ENCODE peak calls at places on chromosomes 16 and 17, in five cellular contexts. F, W, X, T and Y are unnamed samples. For H3K27me3, the result is how much of the 10 kb centered on the place peaks cover.

GRCh38 chr17:45942284-45942683 is 47.9 kb downstream of the MAPT start:
- DNase-seq in F (peak), W (peak), X (peak), T (peak), Y (peak)

GRCh38 chr17:40448213-40448638 is 5.0 kb downstream of the IGFBP4 start:
- DNase-seq in F (no peak), W (no peak), X (peak), T (peak), Y (no peak)

GRCh38 chr17:48728232-48729231 is at the start of gene HOXB13:
- DNase-seq in F (peak), W (no peak), X (no peak), T (no peak), Y (no peak)

GRCh38 chr17:78409191-78409621 is 30.8 kb downstream of the PGS1 start:
- DNase-seq in F (peak), W (no peak), X (no peak), T (no peak), Y (peak)

GRCh38 chr17:66904760-66905637 is 59.5 kb upstream of the CACNG4 start:
- DNase-seq in F (peak), W (no peak), X (peak), T (no peak), Y (peak)

GRCh38 chr17:144936-145670 is 7.7 kb downstream of the SCGB1C2 start:
- DNase-seq in F (peak), W (peak), X (no peak), T (no peak), Y (no peak)

GRCh38 chr17:41785876-41786226 is 660 bp downstream of the JUP start:
- DNase-seq in F (peak), W (peak), X (no peak), T (peak), Y (peak)

GRCh38 chr16:49292413-49292812 is 10.8 kb upstream of the CBLN1 start:
- DNase-seq in F (no peak), W (no peak), X (no peak), T (no peak), Y (no peak)

GRCh38 chr17:40311575-40311974 is 2.6 kb downstream of the RARA start:
- DNase-seq in F (peak), W (peak), X (peak), T (peak), Y (peak)

GRCh38 chr17:13776027-13776551 is 174.4 kb upstream of the HS3ST3A1 start:
- DNase-seq in F (no peak), W (no peak), X (peak), T (no peak), Y (no peak)

GRCh38 chr16:11651796-11652195 is 16.5 kb upstream of the SNN start:
- DNase-seq in F (no peak), W (no peak), X (no peak), T (no peak), Y (no peak)

GRCh38 chr16:17483266-17483864 is 12.6 kb upstream of the XYLT1 start:
- DNase-seq in F (no peak), W (no peak), X (no peak), T (peak), Y (no peak)

GRCh38 chr17:78294776-78295175 is 63.3 kb downstream of the TMEM235 start:
- DNase-seq in F (no peak), W (no peak), X (no peak), T (no peak), Y (no peak)

GRCh38 chr17:15194859-15195277 is 70.3 kb downstream of the PMP22 start:
- DNase-seq in F (no peak), W (no peak), X (no peak), T (no peak), Y (no peak)

GRCh38 chr17:61420745-61421398 is 21.2 kb downstream of the TBX2 start:
- DNase-seq in F (no peak), W (no peak), X (no peak), T (no peak), Y (no peak)

GRCh38 chr17:74524751-74525725 is 6.2 kb downstream of the CD300LB start:
- DNase-seq in F (peak), W (peak), X (no peak), T (no peak), Y (no peak)

GRCh38 chr16:55647343-55647742 is 8.4 kb upstream of the SLC6A2 start:
- DNase-seq in F (no peak), W (no peak), X (no peak), T (no peak), Y (no peak)

GRCh38 chr17:9768381-9768934 is 22.9 kb downstream of the DHRS7C start:
- DNase-seq in F (no peak), W (peak), X (no peak), T (no peak), Y (no peak)

GRCh38 chr17:17569691-17570090 is 21.8 kb downstream of the PEMT start:
- DNase-seq in F (no peak), W (no peak), X (peak), T (no peak), Y (peak)

GRCh38 chr17:11486726-11487310 is 111.5 kb upstream of the DNAH9 start:
- DNase-seq in F (no peak), W (no peak), X (no peak), T (no peak), Y (no peak)

GRCh38 chr17:1512351-1512750 is 4.1 kb downstream of the INPP5K start:
- DNase-seq in F (no peak), W (no peak), X (no peak), T (no peak), Y (no peak)

GRCh38 chr16:81551141-81551808 is 106.7 kb downstream of the CMIP start:
- DNase-seq in F (no peak), W (no peak), X (no peak), T (no peak), Y (no peak)

DNA sequence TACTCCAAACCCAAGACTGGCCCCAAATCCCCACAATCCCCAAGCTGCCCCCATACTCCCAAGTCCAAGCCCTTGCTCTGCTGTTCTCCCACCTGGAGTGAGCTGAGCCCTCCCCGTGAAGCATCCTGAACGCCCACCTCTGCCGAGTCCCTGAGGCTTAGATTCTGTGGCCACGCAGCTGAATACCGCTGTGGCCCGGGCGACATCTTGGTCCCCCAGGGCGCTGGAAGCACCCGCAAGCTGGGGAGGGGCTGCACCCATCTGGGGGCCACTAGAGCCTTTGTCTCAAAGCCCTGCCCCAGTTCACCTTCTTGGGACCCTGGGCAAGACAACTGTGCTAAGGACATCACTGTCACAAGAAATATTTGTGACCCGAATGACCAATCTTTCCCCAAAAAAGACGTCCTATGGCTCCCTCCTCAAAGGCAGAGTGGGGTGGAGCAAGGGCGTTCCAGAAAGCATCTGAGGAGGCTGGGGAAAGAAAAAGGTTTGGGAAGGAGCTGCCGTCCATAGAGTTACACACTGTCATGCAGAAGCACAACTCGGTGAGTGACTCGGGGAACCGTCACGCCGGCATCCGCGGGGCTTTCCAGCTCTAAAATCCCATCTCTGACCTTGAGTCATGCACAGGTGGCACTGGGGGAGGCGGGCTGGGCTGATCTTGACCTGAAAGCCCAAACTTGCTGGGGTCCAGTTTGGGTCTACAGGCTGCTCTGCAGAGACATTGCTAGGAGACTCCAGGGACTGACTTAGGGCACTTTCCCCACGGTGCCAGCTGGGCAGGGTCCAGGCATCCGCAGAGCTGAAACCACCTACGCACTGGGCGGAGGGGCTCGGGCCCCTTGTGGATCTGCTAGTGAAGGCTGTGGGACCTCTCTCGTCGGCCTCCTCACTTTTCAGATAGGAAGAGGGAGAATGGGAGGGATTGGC is 6.6 kb downstream of the PTX4 start:
- DNase-seq in F (no peak), W (no peak), X (no peak), T (no peak), Y (no peak)
- H3K27me3 ChIP-seq in F (under half), W (under half), X (under half), T (under half), Y (under half)

DNA sequence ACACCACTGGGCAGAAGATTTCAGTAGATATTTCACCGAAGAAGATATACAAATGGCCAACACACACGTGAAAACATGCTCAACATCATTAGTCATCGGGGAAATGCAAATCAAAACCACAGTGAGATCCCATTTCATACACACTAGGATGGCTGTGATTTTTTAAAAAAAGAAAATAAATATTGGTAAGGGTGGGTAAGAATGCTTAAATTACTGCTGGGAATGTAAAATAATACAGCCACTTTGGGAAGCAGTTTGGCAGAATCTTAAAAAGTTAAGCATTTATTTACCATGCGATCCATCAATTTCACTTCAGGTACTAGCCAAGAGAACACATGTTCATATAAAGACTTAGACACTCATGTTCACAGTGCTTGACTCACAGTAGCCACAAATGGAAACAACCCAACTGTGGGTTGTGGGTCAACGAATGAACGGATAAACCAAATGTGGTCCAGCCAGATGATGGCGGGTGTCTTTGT is 6.5 kb upstream of the C16orf74 start:
- DNase-seq in F (no peak), W (no peak), X (no peak), T (no peak), Y (no peak)
- TF ChIP-seq POLR2A in F (no peak), W (no peak), X (no peak), T (no peak), Y (no peak)

GRCh38 chr17:79928502-79929256 is 89.4 kb upstream of the CBX4 start:
- DNase-seq in F (no peak), W (no peak), X (no peak), T (no peak), Y (no peak)
- H3K27me3 ChIP-seq in F (under half), W (half or more), X (under half), T (under half), Y (under half)

GRCh38 chr17:81834831-81835267 is at the start of gene PPP1R27:
- DNase-seq in F (no peak), W (no peak), X (no peak), T (no peak), Y (no peak)
- TF ChIP-seq POLR2A in F (no peak), W (no peak), X (no peak), T (no peak), Y (no peak)